ENCODE peak calls at places on chromosomes 4 and X, in eight cellular contexts. I is thoracic aorta; Q is CD8-positive, alpha-beta memory T cell; T is lung; Y is adipocyte; B is uterus; S is endothelial cell of umbilical vein; N is heart left ventricle. C is an unnamed sample. For H3K9me3, the result is how much of the 10 kb centered on the place peaks cover.

GRCh38 chrX:65300104-65300809 is 234.3 kb downstream of the LAS1L start:
- DNase-seq in I (no peak), Q (no peak), T (no peak), Y (no peak), B (no peak), S (no peak), N (no peak), C (no peak)

GRCh38 chr4:8394125-8394524 is 46.4 kb downstream of the ACOX3 start:
- DNase-seq in I (no peak), Q (no peak), T (peak), Y (peak), B (peak), S (no peak), N (peak), C (peak)

GRCh38 chrX:153885968-153886903 is at the start of gene L1CAM:
- DNase-seq in I (no peak), Q (no peak), T (no peak), Y (no peak), B (no peak), S (no peak), N (peak), C (no peak)

GRCh38 chr4:11805837-11806236 is 377.1 kb upstream of the HS3ST1 start:
- DNase-seq in I (no peak), Q (no peak), T (no peak), Y (peak), B (no peak), S (peak), N (no peak), C (no peak)

GRCh38 chrX:150731795-150732194 is 38.6 kb downstream of the MTMR1 start:
- DNase-seq in I (no peak), Q (no peak), T (no peak), Y (peak), B (peak), S (no peak), N (no peak), C (no peak)

GRCh38 chr4:6225469-6225868 is 25.1 kb upstream of the JAKMIP1 start:
- DNase-seq in I (no peak), Q (no peak), T (no peak), Y (peak), B (no peak), S (peak), N (no peak), C (no peak)

GRCh38 chr4:130479020-130479419 is 1383.1 kb downstream of the C4orf33 start:
- DNase-seq in I (no peak), Q (no peak), T (no peak), Y (peak), B (no peak), S (no peak), N (no peak), C (no peak)

GRCh38 chr4:61714387-61714890 is 514.3 kb downstream of the ADGRL3 start:
- DNase-seq in I (no peak), Q (no peak), T (no peak), Y (no peak), B (no peak), S (no peak), N (no peak), C (no peak)

GRCh38 chr4:96845798-96846197 is 1005.9 kb downstream of the PDHA2 start:
- DNase-seq in I (no peak), Q (no peak), T (no peak), Y (no peak), B (no peak), S (no peak), N (no peak), C (no peak)

GRCh38 chr4:47032405-47033106 is 1.2 kb downstream of the GABRB1 start:
- DNase-seq in I (no peak), Q (peak), T (peak), Y (peak), B (peak), S (peak), N (peak), C (peak)
- H3K4me3 ChIP-seq in I (peak), Q (peak), T (no peak), Y (peak), B (peak), S (peak), N (peak), C (peak)

GRCh38 chr4:187767687-187768086 is 227.9 kb upstream of the ZFP42 start:
- DNase-seq in I (no peak), Q (no peak), T (no peak), Y (no peak), B (no peak), S (no peak), N (no peak), C (no peak)
- H3K9me3 ChIP-seq in I (under half), Q (under half), T (under half), Y (under half), B (under half), S (under half), N (under half), C (under half)

GRCh38 chr4:140720387-140721087 is 35.6 kb downstream of the TBC1D9 start:
- DNase-seq in I (no peak), Q (no peak), T (no peak), Y (no peak), B (no peak), S (no peak), N (no peak), C (no peak)
- H3K4me3 ChIP-seq in I (no peak), Q (no peak), T (no peak), Y (no peak), B (no peak), S (no peak), N (no peak), C (no peak)

DNA sequence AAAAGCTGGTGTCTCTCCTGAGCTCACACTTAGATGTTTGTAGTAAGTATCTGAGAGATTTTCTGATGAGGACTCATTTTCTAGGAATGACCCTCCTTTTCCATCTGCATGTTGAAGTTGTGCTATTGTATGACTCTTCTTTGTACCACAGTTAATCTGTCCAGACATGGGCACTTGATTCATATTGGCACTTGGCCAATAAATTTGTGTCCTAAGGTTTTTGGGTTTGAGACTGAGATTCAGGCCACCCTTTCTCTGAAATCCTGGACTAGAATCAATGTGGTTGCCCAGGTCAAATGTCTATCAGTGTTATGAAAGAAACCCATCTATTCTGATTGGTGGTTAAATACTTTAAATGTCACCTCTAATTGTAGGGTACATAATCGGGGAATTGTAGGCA is 869.0 kb downstream of the SH3BGRL start:
- DNase-seq in I (no peak), Q (no peak), T (no peak), Y (no peak), B (no peak), S (no peak), N (no peak), C (no peak)
- H3K9me3 ChIP-seq in I (under half), Q (under half), T (under half), Y (under half), B (under half), S (under half), N (under half), C (under half)

GRCh38 chr4:30792616-30793015 is 72.4 kb downstream of the PCDH7 start:
- DNase-seq in I (no peak), Q (no peak), T (no peak), Y (peak), B (no peak), S (no peak), N (no peak), C (no peak)
- H3K4me3 ChIP-seq in I (peak), Q (no peak), T (no peak), Y (no peak), B (no peak), S (no peak), N (no peak), C (no peak)

GRCh38 chrX:39828971-39829370 is 268.8 kb downstream of the BCOR start:
- DNase-seq in I (no peak), Q (no peak), T (no peak), Y (no peak), B (no peak), S (no peak), N (no peak), C (no peak)
- H3K9me3 ChIP-seq in I (under half), Q (under half), T (under half), Y (under half), B (under half), S (under half), N (under half), C (under half)

GRCh38 chr4:147088141-147088540 is 142.5 kb upstream of the TTC29 start:
- DNase-seq in I (no peak), Q (no peak), T (no peak), Y (peak), B (no peak), S (no peak), N (no peak), C (no peak)
- H3K4me3 ChIP-seq in I (peak), Q (no peak), T (no peak), Y (peak), B (no peak), S (no peak), N (no peak), C (no peak)

DNA sequence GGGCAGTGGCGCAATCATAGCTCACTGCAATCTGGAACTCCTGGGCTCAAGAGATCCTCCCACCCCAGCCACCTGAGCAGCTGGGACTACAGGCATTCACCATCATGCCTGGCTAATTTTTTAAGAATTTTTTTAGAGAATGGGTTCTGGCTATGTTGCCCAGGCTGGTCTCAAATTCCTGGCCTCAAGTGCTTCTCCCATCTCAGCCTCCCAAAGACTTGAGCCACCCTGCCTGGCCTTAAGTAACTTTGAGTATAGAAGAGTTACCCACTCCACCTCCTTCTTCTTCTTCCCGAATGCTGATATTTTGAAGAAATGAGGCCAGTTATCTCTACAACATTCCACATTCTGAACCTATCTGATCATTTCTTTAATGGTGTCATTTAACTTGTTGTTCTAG is 72.4 kb upstream of the WWC2 start:
- DNase-seq in I (no peak), Q (no peak), T (no peak), Y (no peak), B (no peak), S (no peak), N (no peak), C (no peak)
- H3K9me3 ChIP-seq in I (under half), Q (under half), T (under half), Y (under half), B (under half), S (under half), N (under half), C (under half)

DNA sequence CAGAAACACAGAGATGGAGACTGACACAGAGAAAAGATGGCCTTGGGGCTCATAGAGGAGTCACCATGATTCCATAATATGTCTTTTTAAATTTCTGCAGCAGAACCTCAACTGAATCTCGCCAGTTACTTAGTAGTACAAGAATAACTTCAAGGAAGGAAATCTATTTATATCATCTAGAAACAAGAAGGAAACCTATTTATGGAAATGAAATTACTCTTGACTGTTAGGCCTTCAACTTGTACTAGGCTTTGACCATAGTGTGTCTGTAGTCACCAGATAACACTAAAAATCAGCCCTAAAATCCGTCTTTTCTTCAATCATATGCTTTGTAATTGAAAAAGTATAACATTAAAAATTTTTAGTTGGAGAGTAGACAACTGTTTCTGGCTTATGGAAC is 740.4 kb downstream of the TRIML1 start:
- DNase-seq in I (no peak), Q (no peak), T (no peak), Y (no peak), B (no peak), S (no peak), N (no peak), C (no peak)
- H3K4me3 ChIP-seq in I (no peak), Q (no peak), T (no peak), Y (no peak), B (no peak), S (no peak), N (no peak), C (no peak)

GRCh38 chr4:4974727-4975126 is 44.5 kb downstream of the CYTL1 start:
- DNase-seq in I (no peak), Q (no peak), T (no peak), Y (no peak), B (no peak), S (no peak), N (no peak), C (no peak)
- H3K9me3 ChIP-seq in I (under half), Q (under half), T (under half), Y (under half), B (under half), S (under half), N (under half), C (under half)